ENCODE peak calls at places on chromosomes 7 and 10, in nine cellular contexts. One of them, this sample, is unnamed.

GRCh38 chr10:99908512-99908911 is 101.2 kb downstream of the DNMBP start:
- DNase-seq in tibial artery: no peak
- DNase-seq in heart right ventricle: no peak
- DNase-seq in fibroblast of lung: no peak
- DNase-seq in tibial nerve: no peak
- DNase-seq in kidney: no peak
- DNase-seq in spleen: no peak
- DNase-seq in transverse colon: no peak
- DNase-seq in HCT116: no peak
- DNase-seq in this sample: no peak

GRCh38 chr7:22442187-22442886 is 57.7 kb downstream of the STEAP1B start:
- DNase-seq in tibial artery: no peak
- DNase-seq in heart right ventricle: no peak
- DNase-seq in fibroblast of lung: no peak
- DNase-seq in tibial nerve: no peak
- DNase-seq in kidney: no peak
- DNase-seq in spleen: no peak
- DNase-seq in transverse colon: no peak
- DNase-seq in HCT116: no peak
- DNase-seq in this sample: no peak

GRCh38 chr10:93760490-93760889 is 2.8 kb downstream of the LGI1 start:
- DNase-seq in tibial artery: no peak
- DNase-seq in heart right ventricle: no peak
- DNase-seq in fibroblast of lung: no peak
- DNase-seq in tibial nerve: no peak
- DNase-seq in kidney: no peak
- DNase-seq in spleen: no peak
- DNase-seq in transverse colon: no peak
- DNase-seq in HCT116: no peak
- DNase-seq in this sample: no peak

GRCh38 chr7:148276291-148277041 is 314.1 kb upstream of the C7orf33 start:
- DNase-seq in tibial artery: no peak
- DNase-seq in heart right ventricle: no peak
- DNase-seq in fibroblast of lung: no peak
- DNase-seq in tibial nerve: no peak
- DNase-seq in kidney: no peak
- DNase-seq in spleen: no peak
- DNase-seq in transverse colon: no peak
- DNase-seq in HCT116: no peak
- DNase-seq in this sample: no peak

GRCh38 chr7:48089415-48089975 is 430 bp downstream of the UPP1 start:
- DNase-seq in tibial artery: no peak
- DNase-seq in heart right ventricle: peak; percentile 64
- DNase-seq in fibroblast of lung: no peak
- DNase-seq in tibial nerve: no peak
- DNase-seq in kidney: peak; percentile 95
- DNase-seq in spleen: no peak
- DNase-seq in transverse colon: peak; percentile 74
- DNase-seq in HCT116: no peak
- DNase-seq in this sample: peak; percentile 29

GRCh38 chr10:15419279-15419874 is 48.3 kb upstream of the FAM171A1 start:
- DNase-seq in tibial artery: no peak
- DNase-seq in heart right ventricle: no peak
- DNase-seq in fibroblast of lung: peak; percentile 55
- DNase-seq in tibial nerve: no peak
- DNase-seq in kidney: no peak
- DNase-seq in spleen: no peak
- DNase-seq in transverse colon: peak; percentile 47
- DNase-seq in HCT116: peak; percentile 48
- DNase-seq in this sample: no peak

GRCh38 chr7:47709051-47709450 is 127.1 kb upstream of the TNS3 start:
- DNase-seq in tibial artery: no peak
- DNase-seq in heart right ventricle: no peak
- DNase-seq in fibroblast of lung: no peak
- DNase-seq in tibial nerve: no peak
- DNase-seq in kidney: no peak
- DNase-seq in spleen: no peak
- DNase-seq in transverse colon: no peak
- DNase-seq in HCT116: no peak
- DNase-seq in this sample: no peak

GRCh38 chr10:96873756-96874467 is 41.8 kb downstream of the LCOR start:
- DNase-seq in tibial artery: no peak
- DNase-seq in heart right ventricle: no peak
- DNase-seq in fibroblast of lung: no peak
- DNase-seq in tibial nerve: no peak
- DNase-seq in kidney: no peak
- DNase-seq in spleen: no peak
- DNase-seq in transverse colon: no peak
- DNase-seq in HCT116: no peak
- DNase-seq in this sample: no peak

GRCh38 chr7:135714534-135715009 is 13.4 kb downstream of the SLC13A4 start:
- DNase-seq in tibial artery: no peak
- DNase-seq in heart right ventricle: no peak
- DNase-seq in fibroblast of lung: peak; percentile 80
- DNase-seq in tibial nerve: no peak
- DNase-seq in kidney: no peak
- DNase-seq in spleen: no peak
- DNase-seq in transverse colon: no peak
- DNase-seq in HCT116: peak; percentile 67
- DNase-seq in this sample: no peak

GRCh38 chr7:24477807-24478655 is 95.2 kb upstream of the PALS2 start:
- DNase-seq in tibial artery: peak; percentile 76
- DNase-seq in heart right ventricle: no peak
- DNase-seq in fibroblast of lung: peak; percentile 92
- DNase-seq in tibial nerve: peak; percentile 19
- DNase-seq in kidney: no peak
- DNase-seq in spleen: no peak
- DNase-seq in transverse colon: no peak
- DNase-seq in HCT116: no peak
- DNase-seq in this sample: no peak

DNA sequence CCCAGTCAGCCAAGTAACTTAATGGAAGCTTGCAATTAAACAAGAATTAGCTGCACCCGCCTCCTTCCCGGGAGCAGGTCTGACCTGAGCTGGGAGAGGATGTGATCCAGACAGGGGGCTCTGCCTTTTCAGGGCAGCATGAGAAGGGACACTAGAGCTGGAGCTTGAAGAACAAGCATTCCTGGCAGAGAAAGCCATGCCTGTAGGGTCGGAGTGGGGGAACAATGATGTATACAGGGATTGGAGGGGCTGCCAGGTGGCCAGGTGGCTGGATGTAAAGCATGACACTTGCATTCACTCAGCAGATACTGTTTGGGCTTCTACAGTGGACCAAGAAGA is 112.5 kb downstream of the GRK5 start:
- DNase-seq in tibial artery: no peak
- DNase-seq in heart right ventricle: no peak
- DNase-seq in fibroblast of lung: no peak
- DNase-seq in tibial nerve: no peak
- DNase-seq in kidney: no peak
- DNase-seq in spleen: no peak
- DNase-seq in transverse colon: no peak
- DNase-seq in HCT116: no peak
- DNase-seq in this sample: no peak
- H3K4me1 ChIP-seq in tibial artery: peaks cover 28% of the 10 kb centered on the region
- H3K4me1 ChIP-seq in heart right ventricle: peaks cover 72% of the 10 kb centered on the region
- H3K4me1 ChIP-seq in fibroblast of lung: peaks cover 39% of the 10 kb centered on the region
- H3K4me1 ChIP-seq in tibial nerve: no peaks in the 10 kb centered on the region
- H3K4me1 ChIP-seq in kidney: peaks cover 3% of the 10 kb centered on the region
- H3K4me1 ChIP-seq in spleen: peaks cover 65% of the 10 kb centered on the region
- H3K4me1 ChIP-seq in transverse colon: peaks cover 12% of the 10 kb centered on the region
- H3K4me1 ChIP-seq in HCT116: peaks cover 59% of the 10 kb centered on the region
- H3K4me1 ChIP-seq in this sample: peaks cover 10% of the 10 kb centered on the region

GRCh38 chr10:91629715-91630549 is 2.9 kb downstream of the PPP1R3C start:
- DNase-seq in tibial artery: no peak
- DNase-seq in heart right ventricle: no peak
- DNase-seq in fibroblast of lung: peak; percentile 56
- DNase-seq in tibial nerve: no peak
- DNase-seq in kidney: no peak
- DNase-seq in spleen: no peak
- DNase-seq in transverse colon: no peak
- DNase-seq in HCT116: no peak
- DNase-seq in this sample: no peak
- H3K4me1 ChIP-seq in tibial artery: peaks cover 15% of the 10 kb centered on the region
- H3K4me1 ChIP-seq in heart right ventricle: peaks cover 15% of the 10 kb centered on the region
- H3K4me1 ChIP-seq in fibroblast of lung: peaks cover 2% of the 10 kb centered on the region
- H3K4me1 ChIP-seq in tibial nerve: no peaks in the 10 kb centered on the region
- H3K4me1 ChIP-seq in kidney: peaks cover 7% of the 10 kb centered on the region
- H3K4me1 ChIP-seq in spleen: peaks cover 7% of the 10 kb centered on the region
- H3K4me1 ChIP-seq in transverse colon: no peaks in the 10 kb centered on the region
- H3K4me1 ChIP-seq in HCT116: no peaks in the 10 kb centered on the region
- H3K4me1 ChIP-seq in this sample: peaks cover 15% of the 10 kb centered on the region

GRCh38 chr10:52378124-52378523 is 64.0 kb downstream of the DKK1 start:
- DNase-seq in tibial artery: no peak
- DNase-seq in heart right ventricle: no peak
- DNase-seq in fibroblast of lung: no peak
- DNase-seq in tibial nerve: no peak
- DNase-seq in kidney: no peak
- DNase-seq in spleen: no peak
- DNase-seq in transverse colon: no peak
- DNase-seq in HCT116: no peak
- DNase-seq in this sample: no peak
- H3K4me1 ChIP-seq in tibial artery: no peaks in the 10 kb centered on the region
- H3K4me1 ChIP-seq in heart right ventricle: no peaks in the 10 kb centered on the region
- H3K4me1 ChIP-seq in fibroblast of lung: no peaks in the 10 kb centered on the region
- H3K4me1 ChIP-seq in tibial nerve: no peaks in the 10 kb centered on the region
- H3K4me1 ChIP-seq in kidney: no peaks in the 10 kb centered on the region
- H3K4me1 ChIP-seq in spleen: no peaks in the 10 kb centered on the region
- H3K4me1 ChIP-seq in transverse colon: no peaks in the 10 kb centered on the region
- H3K4me1 ChIP-seq in HCT116: peaks cover 10% of the 10 kb centered on the region
- H3K4me1 ChIP-seq in this sample: no peaks in the 10 kb centered on the region

DNA sequence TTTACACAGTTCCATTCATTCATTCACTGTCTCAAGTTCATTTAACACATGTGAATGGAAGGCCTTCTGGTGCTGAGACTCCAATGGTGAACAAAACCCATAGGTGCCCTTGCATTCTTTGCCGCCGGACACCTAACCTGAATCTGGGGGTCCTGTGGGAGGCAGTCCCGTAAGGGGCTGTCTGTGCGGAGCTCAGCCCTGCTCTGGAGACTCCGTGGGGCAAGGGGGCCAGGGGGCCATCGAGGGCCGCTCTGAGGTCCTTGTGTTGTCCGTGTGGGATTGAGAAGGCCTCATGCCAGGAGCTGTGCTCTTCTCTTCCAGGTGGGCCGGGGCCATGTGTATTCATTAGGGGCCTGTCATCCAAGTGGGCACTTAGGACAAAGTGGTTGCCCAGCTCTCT is 15.3 kb downstream of the PTPRE start:
- DNase-seq in tibial artery: no peak
- DNase-seq in heart right ventricle: no peak
- DNase-seq in fibroblast of lung: no peak
- DNase-seq in tibial nerve: no peak
- DNase-seq in kidney: no peak
- DNase-seq in spleen: no peak
- DNase-seq in transverse colon: no peak
- DNase-seq in HCT116: no peak
- DNase-seq in this sample: no peak
- H3K4me1 ChIP-seq in tibial artery: peaks cover 26% of the 10 kb centered on the region
- H3K4me1 ChIP-seq in heart right ventricle: peaks cover 40% of the 10 kb centered on the region
- H3K4me1 ChIP-seq in fibroblast of lung: peaks cover 2% of the 10 kb centered on the region
- H3K4me1 ChIP-seq in tibial nerve: no peaks in the 10 kb centered on the region
- H3K4me1 ChIP-seq in kidney: peaks cover 10% of the 10 kb centered on the region
- H3K4me1 ChIP-seq in spleen: peaks cover 46% of the 10 kb centered on the region
- H3K4me1 ChIP-seq in transverse colon: no peaks in the 10 kb centered on the region
- H3K4me1 ChIP-seq in HCT116: peaks cover 70% of the 10 kb centered on the region
- H3K4me1 ChIP-seq in this sample: no peaks in the 10 kb centered on the region